ENCODE peak calls at places on chromosomes 5 and 9, in seven cellular contexts. W is mesendoderm, O is tibial nerve, Y is A673, B is foreskin keratinocyte, A is lung, Q is heart left ventricle. S is an unnamed sample.
A peak's percentile ranks its signal among the peaks of the same experiment; 100 is the strongest.

GRCh38 chr5:62538017-62538942 is 40.3 kb upstream of the LRRC70 start:
- DNase-seq in W (peak; percentile 46), O (no peak), Y (peak; percentile 52), B (peak; percentile 40), A (no peak), Q (no peak), S (no peak)

GRCh38 chr5:177449140-177450061 is 2.8 kb downstream of the PRR7 start:
- DNase-seq in W (no peak), O (no peak), Y (no peak), B (no peak), A (no peak), Q (no peak), S (no peak)

GRCh38 chr9:132443951-132444615 is 34.1 kb downstream of the CFAP77 start:
- DNase-seq in W (no peak), O (no peak), Y (peak; percentile 56), B (no peak), A (no peak), Q (no peak), S (no peak)

GRCh38 chr9:123548749-123549545 is 192.9 kb downstream of the CRB2 start:
- DNase-seq in W (no peak), O (no peak), Y (no peak), B (no peak), A (no peak), Q (no peak), S (no peak)

GRCh38 chr5:93585054-93585751 is 2.2 kb downstream of the NR2F1 start:
- DNase-seq in W (no peak), O (no peak), Y (peak; percentile 25), B (no peak), A (no peak), Q (no peak), S (no peak)

GRCh38 chr5:61603211-61603908 is 271.3 kb downstream of the ZSWIM6 start:
- DNase-seq in W (peak; percentile 14), O (no peak), Y (no peak), B (no peak), A (no peak), Q (no peak), S (no peak)

GRCh38 chr5:135396459-135397055 is 2.5 kb downstream of the MACROH2A1 start:
- DNase-seq in W (no peak), O (no peak), Y (no peak), B (no peak), A (no peak), Q (no peak), S (no peak)

GRCh38 chr9:137978262-137978714 is 100.7 kb downstream of the CACNA1B start:
- DNase-seq in W (no peak), O (no peak), Y (no peak), B (no peak), A (no peak), Q (no peak), S (no peak)

GRCh38 chr9:34522091-34522887 is 501 bp downstream of the ENHO start:
- DNase-seq in W (no peak), O (no peak), Y (no peak), B (no peak), A (no peak), Q (no peak), S (no peak)

GRCh38 chr5:172683264-172683663 is 42.2 kb downstream of the NEURL1B start:
- DNase-seq in W (peak; percentile 52), O (no peak), Y (no peak), B (no peak), A (no peak), Q (no peak), S (no peak)
- H3K4me1 ChIP-seq in W (no peaks in the 10 kb centered on the region), O (no peaks in the 10 kb centered on the region), Y (no peaks in the 10 kb centered on the region), B (no peaks in the 10 kb centered on the region), A (peaks cover 4% of the 10 kb centered on the region), Q (peaks cover 39% of the 10 kb centered on the region), S (peaks cover 47% of the 10 kb centered on the region)

GRCh38 chr9:114386886-114387677 is 700 bp downstream of the AKNA start:
- DNase-seq in W (no peak), O (no peak), Y (no peak), B (no peak), A (no peak), Q (peak; percentile 40), S (no peak)
- H3K4me1 ChIP-seq in W (peaks cover 7% of the 10 kb centered on the region), O (no peaks in the 10 kb centered on the region), Y (peaks cover 26% of the 10 kb centered on the region), B (peaks cover 8% of the 10 kb centered on the region), A (peaks cover 7% of the 10 kb centered on the region), Q (peaks cover 44% of the 10 kb centered on the region), S (peaks cover 76% of the 10 kb centered on the region)

GRCh38 chr9:87065981-87066380 is 118.7 kb upstream of the GAS1 start:
- DNase-seq in W (no peak), O (no peak), Y (no peak), B (no peak), A (no peak), Q (no peak), S (no peak)

GRCh38 chr9:87062706-87063105 is 115.4 kb upstream of the GAS1 start:
- DNase-seq in W (no peak), O (no peak), Y (no peak), B (no peak), A (no peak), Q (no peak), S (no peak)

GRCh38 chr9:87063883-87064282 is 116.6 kb upstream of the GAS1 start:
- DNase-seq in W (no peak), O (peak; percentile 11), Y (no peak), B (no peak), A (no peak), Q (no peak), S (no peak)

GRCh38 chr9:87064311-87064710 is 117.0 kb upstream of the GAS1 start:
- DNase-seq in W (no peak), O (no peak), Y (no peak), B (no peak), A (no peak), Q (no peak), S (no peak)

DNA sequence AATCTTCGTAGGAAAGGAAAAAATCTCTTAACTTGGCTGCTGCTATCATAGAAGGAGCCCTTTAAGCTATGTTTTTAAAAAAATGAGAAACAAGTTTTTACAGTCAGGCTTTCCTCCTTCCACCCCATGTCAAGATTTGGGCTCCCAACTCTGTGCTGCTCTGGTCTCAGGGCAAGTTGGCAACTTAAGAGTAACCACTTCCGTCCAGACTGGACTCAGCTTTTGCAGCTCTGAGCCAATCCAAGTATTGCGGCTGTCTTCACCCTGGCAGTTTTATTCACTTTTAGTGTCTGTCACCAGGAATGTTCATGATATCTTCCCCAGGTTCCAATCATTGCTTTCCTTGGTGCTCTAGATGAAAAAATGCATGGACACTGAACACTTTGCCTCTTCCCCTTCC is 115.9 kb upstream of the GAS1 start:
- DNase-seq in W (no peak), O (no peak), Y (no peak), B (no peak), A (no peak), Q (no peak), S (no peak)
- H3K4me1 ChIP-seq in W (no peaks in the 10 kb centered on the region), O (no peaks in the 10 kb centered on the region), Y (no peaks in the 10 kb centered on the region), B (no peaks in the 10 kb centered on the region), A (no peaks in the 10 kb centered on the region), Q (no peaks in the 10 kb centered on the region), S (peaks cover 8% of the 10 kb centered on the region)

GRCh38 chr9:27431573-27431972 is 92.5 kb upstream of the IFNK start:
- DNase-seq in W (no peak), O (no peak), Y (no peak), B (no peak), A (no peak), Q (no peak), S (no peak)

GRCh38 chr9:27436234-27436633 is 87.9 kb upstream of the IFNK start:
- DNase-seq in W (no peak), O (no peak), Y (no peak), B (peak; percentile 80), A (no peak), Q (no peak), S (no peak)

GRCh38 chr9:27432308-27432707 is 91.8 kb upstream of the IFNK start:
- DNase-seq in W (no peak), O (no peak), Y (no peak), B (no peak), A (no peak), Q (no peak), S (no peak)

GRCh38 chr9:27430754-27431540 is 93.1 kb upstream of the IFNK start:
- DNase-seq in W (peak; percentile 60), O (no peak), Y (no peak), B (no peak), A (no peak), Q (no peak), S (no peak)

DNA sequence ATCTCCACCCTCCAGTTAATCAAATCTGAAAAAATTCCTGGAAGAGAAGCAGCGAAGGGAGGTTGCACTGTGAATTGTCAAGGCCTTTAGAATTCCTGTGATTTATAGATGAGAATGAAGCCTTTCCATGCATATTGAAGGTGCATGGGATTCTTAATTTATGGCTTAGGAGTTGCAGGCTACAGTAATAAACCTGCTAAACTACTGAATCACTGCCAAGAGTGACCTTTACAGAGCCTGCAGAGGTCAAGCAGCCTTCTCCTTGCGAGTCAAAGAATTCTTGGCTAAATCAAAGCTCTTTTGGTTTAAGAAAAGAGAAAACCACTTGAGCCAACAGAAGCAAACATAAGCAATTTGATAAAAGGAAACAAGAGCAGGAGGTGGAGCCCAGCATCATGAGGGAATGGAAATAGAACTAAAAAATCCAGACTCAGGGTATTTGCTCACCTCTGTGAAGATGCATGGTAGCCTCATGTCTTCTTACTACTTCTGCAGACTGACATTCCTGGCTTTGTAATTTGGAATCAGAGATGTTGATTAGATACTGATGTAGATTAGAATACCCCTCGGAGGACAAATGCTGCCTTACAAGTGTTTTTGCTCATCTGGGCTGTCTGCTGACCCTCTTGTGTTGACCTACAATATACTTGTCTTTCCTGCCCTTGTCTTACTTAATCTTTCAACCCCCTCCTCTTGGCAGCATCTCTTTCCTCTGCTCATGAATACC is 90.3 kb upstream of the IFNK start:
- DNase-seq in W (peak; percentile 64), O (no peak), Y (no peak), B (no peak), A (no peak), Q (no peak), S (no peak)
- H3K4me1 ChIP-seq in W (no peaks in the 10 kb centered on the region), O (no peaks in the 10 kb centered on the region), Y (no peaks in the 10 kb centered on the region), B (peaks cover 56% of the 10 kb centered on the region), A (peaks cover 8% of the 10 kb centered on the region), Q (peaks cover 22% of the 10 kb centered on the region), S (peaks cover 4% of the 10 kb centered on the region)

GRCh38 chr5:125412051-125412560 is 665.7 kb upstream of the ZNF608 start:
- DNase-seq in W (peak; percentile 81), O (no peak), Y (peak; percentile 12), B (peak; percentile 37), A (no peak), Q (no peak), S (no peak)
- H3K4me1 ChIP-seq in W (peaks cover 6% of the 10 kb centered on the region), O (no peaks in the 10 kb centered on the region), Y (peaks cover 55% of the 10 kb centered on the region), B (peaks cover 40% of the 10 kb centered on the region), A (peaks cover 11% of the 10 kb centered on the region), Q (peaks cover 26% of the 10 kb centered on the region), S (peaks cover 28% of the 10 kb centered on the region)

GRCh38 chr5:3056901-3057300 is 305.4 kb upstream of the IRX2 start:
- DNase-seq in W (no peak), O (no peak), Y (no peak), B (no peak), A (no peak), Q (no peak), S (no peak)

GRCh38 chr5:3058930-3059329 is 307.5 kb upstream of the IRX2 start:
- DNase-seq in W (no peak), O (no peak), Y (no peak), B (no peak), A (no peak), Q (no peak), S (no peak)

GRCh38 chr5:3059488-3059887 is 308.0 kb upstream of the IRX2 start:
- DNase-seq in W (no peak), O (no peak), Y (no peak), B (no peak), A (no peak), Q (no peak), S (no peak)

DNA sequence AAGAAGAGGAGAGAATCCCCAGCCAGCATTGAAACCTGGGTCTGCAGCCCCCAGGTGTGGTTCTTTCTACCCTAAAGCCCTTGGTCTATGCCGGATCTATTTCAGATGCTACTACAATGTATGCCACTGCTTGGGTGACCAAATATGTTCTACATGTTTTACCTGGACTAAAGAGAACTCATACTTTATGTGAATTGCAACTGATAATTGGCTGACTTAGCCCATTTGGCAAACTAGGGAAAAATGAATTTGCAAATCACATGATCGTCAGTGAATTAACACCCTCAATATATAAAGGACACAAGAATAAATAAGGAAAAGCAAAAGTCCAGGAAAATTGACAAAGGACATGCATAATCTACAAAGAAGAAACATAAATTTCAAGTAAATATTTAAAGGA is 308.8 kb upstream of the IRX2 start:
- DNase-seq in W (no peak), O (no peak), Y (no peak), B (no peak), A (no peak), Q (no peak), S (no peak)
- H3K4me1 ChIP-seq in W (no peaks in the 10 kb centered on the region), O (no peaks in the 10 kb centered on the region), Y (no peaks in the 10 kb centered on the region), B (no peaks in the 10 kb centered on the region), A (no peaks in the 10 kb centered on the region), Q (no peaks in the 10 kb centered on the region), S (no peaks in the 10 kb centered on the region)

S was measured in thoracic aorta.